ENCODE peak calls at places on chromosomes 4 and X, in eight cellular contexts. O, I, F, H, C, E, Y and B are unnamed samples.

GRCh38 chrX:42127563-42127962 is 204.2 kb upstream of the CASK start:
- DNase-seq in O (no peak), I (no peak), F (no peak), H (no peak), C (no peak), E (no peak), Y (no peak), B (no peak)

GRCh38 chrX:7110821-7111276 is 36.7 kb upstream of the STS start:
- DNase-seq in O (no peak), I (no peak), F (peak; percentile 18), H (no peak), C (no peak), E (no peak), Y (no peak), B (no peak)

GRCh38 chrX:3176439-3176820 is 135.2 kb downstream of the ARSF start:
- DNase-seq in O (no peak), I (no peak), F (no peak), H (no peak), C (no peak), E (no peak), Y (no peak), B (no peak)

GRCh38 chr4:107734120-107734519 is 14.1 kb upstream of the PAPSS1 start:
- DNase-seq in O (no peak), I (no peak), F (no peak), H (no peak), C (no peak), E (no peak), Y (no peak), B (no peak)

GRCh38 chrX:118521435-118521834 is 25.8 kb downstream of the DOCK11 start:
- DNase-seq in O (no peak), I (no peak), F (no peak), H (no peak), C (no peak), E (no peak), Y (no peak), B (no peak)

GRCh38 chrX:12971282-12972003 is 3.5 kb upstream of the TMSB4X start:
- DNase-seq in O (no peak), I (no peak), F (no peak), H (peak; percentile 66), C (no peak), E (peak; percentile 65), Y (no peak), B (no peak)

GRCh38 chr4:11070813-11071212 is 357.9 kb downstream of the HS3ST1 start:
- DNase-seq in O (no peak), I (no peak), F (no peak), H (no peak), C (no peak), E (no peak), Y (no peak), B (no peak)

GRCh38 chrX:38857736-38858432 is 56.6 kb downstream of the MID1IP1 start:
- DNase-seq in O (no peak), I (no peak), F (no peak), H (no peak), C (no peak), E (no peak), Y (no peak), B (no peak)

GRCh38 chr4:59120287-59120814 is 2010.2 kb upstream of the IGFBP7 start:
- DNase-seq in O (no peak), I (no peak), F (no peak), H (no peak), C (no peak), E (no peak), Y (no peak), B (no peak)

GRCh38 chr4:158670975-158671664 is 567 bp downstream of the C4orf46 start:
- DNase-seq in O (peak; percentile 87), I (peak; percentile 39), F (peak; percentile 74), H (peak; percentile 85), C (peak; percentile 59), E (peak; percentile 69), Y (peak; percentile 78), B (peak; percentile 91)

GRCh38 chr4:77465271-77465670 is 140.3 kb upstream of the CXCL13 start:
- DNase-seq in O (no peak), I (no peak), F (peak; percentile 28), H (no peak), C (no peak), E (no peak), Y (peak; percentile 24), B (no peak)

GRCh38 chrX:11629593-11630211 is 36.0 kb downstream of the ARHGAP6 start:
- DNase-seq in O (no peak), I (no peak), F (peak; percentile 43), H (no peak), C (no peak), E (no peak), Y (no peak), B (no peak)

GRCh38 chr4:128793859-128794667 is 15.4 kb upstream of the JADE1 start:
- DNase-seq in O (no peak), I (no peak), F (no peak), H (no peak), C (no peak), E (no peak), Y (no peak), B (no peak)

GRCh38 chrX:37509349-37509748 is 62.1 kb upstream of the LANCL3 start:
- DNase-seq in O (peak; percentile 1), I (no peak), F (peak; percentile 6), H (no peak), C (no peak), E (no peak), Y (no peak), B (no peak)

GRCh38 chr4:142596121-142596520 is 250.0 kb downstream of the INPP4B start:
- DNase-seq in O (no peak), I (no peak), F (no peak), H (no peak), C (no peak), E (no peak), Y (no peak), B (no peak)

GRCh38 chrX:114619874-114620273 is 36.0 kb downstream of the HTR2C start:
- DNase-seq in O (peak; percentile 1), I (no peak), F (no peak), H (no peak), C (no peak), E (no peak), Y (no peak), B (peak; percentile 3)

GRCh38 chrX:129360175-129360574 is 163.1 kb downstream of the SMARCA1 start:
- DNase-seq in O (peak; percentile 44), I (no peak), F (peak; percentile 34), H (no peak), C (peak; percentile 61), E (no peak), Y (peak; percentile 45), B (peak; percentile 34)

DNA sequence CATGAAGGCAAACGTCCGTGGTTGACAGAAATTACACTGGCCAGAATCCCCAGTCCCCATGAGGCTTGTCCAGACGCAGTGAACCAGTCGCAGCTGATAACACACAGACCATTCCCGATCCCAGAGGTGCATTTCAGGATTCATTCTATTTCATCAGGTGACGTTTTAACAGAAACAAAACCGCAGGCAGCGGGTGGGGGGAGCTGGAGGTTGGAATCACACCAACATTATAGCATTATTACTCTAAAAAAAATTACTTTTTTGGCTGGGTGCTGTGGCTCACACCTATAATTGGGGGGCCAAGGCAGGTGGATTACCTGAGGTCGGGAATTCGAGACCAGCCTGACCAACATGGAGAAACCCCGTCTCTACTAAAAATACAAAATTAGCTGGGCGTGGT is 25.2 kb downstream of the NOP14 start:
- DNase-seq in O (no peak), I (no peak), F (no peak), H (no peak), C (no peak), E (peak; percentile 13), Y (no peak), B (no peak)
- H3K36me3 ChIP-seq in O (peaks cover 44% of the 10 kb centered on the region), I (peaks cover 46% of the 10 kb centered on the region), F (peaks cover 26% of the 10 kb centered on the region), H (no peaks in the 10 kb centered on the region), C (peaks cover 52% of the 10 kb centered on the region), E (peaks cover 58% of the 10 kb centered on the region), Y (peaks cover 17% of the 10 kb centered on the region), B (peaks cover 61% of the 10 kb centered on the region)

GRCh38 chr4:183905081-183905592 is at the start of gene STOX2:
- DNase-seq in O (peak; percentile 49), I (no peak), F (peak; percentile 53), H (peak; percentile 95), C (peak; percentile 26), E (peak; percentile 84), Y (peak; percentile 56), B (peak; percentile 93)
- H3K27me3 ChIP-seq in O (peaks cover 19% of the 10 kb centered on the region), I (peaks cover 7% of the 10 kb centered on the region), F (peaks cover 21% of the 10 kb centered on the region), H (no peaks in the 10 kb centered on the region), C (peaks cover 8% of the 10 kb centered on the region), E (no peaks in the 10 kb centered on the region), Y (peaks cover 31% of the 10 kb centered on the region), B (no peaks in the 10 kb centered on the region)

GRCh38 chrX:153955451-153955732 is 10.9 kb upstream of the RENBP start:
- DNase-seq in O (no peak), I (no peak), F (no peak), H (peak; percentile 62), C (no peak), E (no peak), Y (no peak), B (no peak)

GRCh38 chrX:153954618-153955450 is 10.4 kb upstream of the RENBP start:
- DNase-seq in O (no peak), I (no peak), F (no peak), H (peak; percentile 72), C (no peak), E (no peak), Y (no peak), B (no peak)

GRCh38 chrX:153953892-153954617 is 9.6 kb upstream of the RENBP start:
- DNase-seq in O (no peak), I (no peak), F (no peak), H (peak; percentile 78), C (no peak), E (no peak), Y (no peak), B (no peak)

GRCh38 chrX:153957224-153957623 is 12.8 kb upstream of the RENBP start:
- DNase-seq in O (no peak), I (no peak), F (no peak), H (peak; percentile 60), C (no peak), E (no peak), Y (no peak), B (no peak)

GRCh38 chrX:153956044-153956907 is 11.8 kb upstream of the RENBP start:
- DNase-seq in O (no peak), I (no peak), F (no peak), H (peak; percentile 67), C (no peak), E (no peak), Y (no peak), B (no peak)
- H3K36me3 ChIP-seq in O (peaks cover 75% of the 10 kb centered on the region), I (peaks cover 89% of the 10 kb centered on the region), F (peaks cover 8% of the 10 kb centered on the region), H (no peaks in the 10 kb centered on the region), C (peaks cover 72% of the 10 kb centered on the region), E (peaks cover 80% of the 10 kb centered on the region), Y (peaks cover 21% of the 10 kb centered on the region), B (peaks cover 99% of the 10 kb centered on the region)

DNA sequence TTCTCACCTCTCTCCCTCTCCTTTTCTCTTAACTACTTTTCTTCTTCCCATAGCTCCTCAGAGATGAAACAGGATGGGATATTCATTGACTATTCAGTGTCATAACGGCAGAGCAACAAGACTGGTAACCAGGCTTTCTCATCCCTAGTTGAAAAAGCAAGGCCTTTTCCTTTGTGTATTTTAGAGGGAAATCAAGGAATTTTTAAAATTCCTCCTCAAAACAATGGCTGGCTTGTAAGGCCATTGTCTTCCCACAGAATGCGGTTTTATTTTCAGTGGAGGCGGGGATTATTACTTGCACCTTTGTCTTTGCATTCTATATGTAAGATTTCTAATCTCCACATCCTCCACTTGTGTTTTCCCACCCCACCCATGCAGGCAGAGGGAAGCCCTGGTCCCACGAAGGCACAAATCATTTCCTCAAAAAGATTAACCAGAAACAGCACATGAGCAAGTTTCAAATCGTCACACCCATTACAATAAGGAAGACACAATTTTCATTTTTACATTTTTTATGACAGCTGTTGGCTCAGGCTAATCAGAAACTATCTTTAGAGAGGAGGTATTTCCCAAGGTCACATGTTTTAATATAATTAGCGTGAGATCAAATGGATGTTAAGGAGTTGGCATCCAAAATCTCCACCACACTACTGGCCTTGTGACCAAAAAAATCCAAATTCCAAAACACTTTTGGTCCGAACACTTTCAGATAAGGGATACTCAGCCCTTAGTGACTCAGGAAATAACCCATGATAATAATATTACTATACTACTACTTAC is 53.0 kb upstream of the KDR start:
- DNase-seq in O (peak; percentile 81), I (no peak), F (no peak), H (no peak), C (no peak), E (no peak), Y (peak; percentile 24), B (no peak)
- H3K27me3 ChIP-seq in O (no peaks in the 10 kb centered on the region), I (no peaks in the 10 kb centered on the region), F (no peaks in the 10 kb centered on the region), H (no peaks in the 10 kb centered on the region), C (no peaks in the 10 kb centered on the region), E (no peaks in the 10 kb centered on the region), Y (no peaks in the 10 kb centered on the region), B (no peaks in the 10 kb centered on the region)